ENCODE peak calls at places on chromosomes 2 and 18, in seven cellular contexts. V is neural progenitor cell; H is right cardiac atrium; Q is CD8-positive, alpha-beta T cell; L is ovary; I is psoas muscle; P is CD4-positive, CD25-positive, alpha-beta regulatory T cell. K is an unnamed sample.
A peak's percentile ranks its signal among the peaks of the same experiment; 100 is the strongest.

GRCh38 chr18:3947383-3947782 is 497.4 kb downstream of the TGIF1 start:
- DNase-seq in Q (no peak), V (no peak), H (no peak), L (no peak), P (no peak), I (no peak), K (no peak)

GRCh38 chr2:231364961-231365810 is 30.3 kb upstream of the B3GNT7 start:
- DNase-seq in L (no peak), P (no peak), I (no peak), Q (no peak), H (peak; percentile 67), V (no peak), K (peak; percentile 78)

GRCh38 chr18:63257453-63257852 is 62.1 kb downstream of the BCL2 start:
- DNase-seq in V (no peak), I (no peak), H (no peak), Q (no peak), P (no peak), L (no peak), K (no peak)

GRCh38 chr2:173271825-173272224 is 82.8 kb upstream of the CDCA7 start:
- DNase-seq in P (no peak), L (no peak), Q (no peak), I (no peak), H (no peak), V (peak; percentile 35), K (no peak)

GRCh38 chr2:98959759-98960507 is 23.9 kb upstream of the CRACDL start:
- DNase-seq in Q (no peak), P (no peak), I (no peak), H (no peak), L (no peak), V (no peak), K (no peak)

GRCh38 chr2:17752892-17753802 is 463 bp downstream of the SMC6 start:
- DNase-seq in V (peak; percentile 83), I (peak; percentile 40), L (no peak), H (no peak), P (peak; percentile 37), Q (no peak), K (peak; percentile 57)

GRCh38 chr2:225042800-225043167 is 516 bp upstream of the DOCK10 start:
- DNase-seq in V (no peak), I (no peak), Q (no peak), P (no peak), L (no peak), H (no peak), K (no peak)

GRCh38 chr2:164620873-164621760 is at the start of gene GRB14:
- DNase-seq in V (peak; percentile 72), Q (no peak), I (peak; percentile 44), P (no peak), H (peak; percentile 74), L (peak; percentile 41), K (peak; percentile 37)

GRCh38 chr2:88187038-88187676 is 17.0 kb downstream of the THNSL2 start:
- DNase-seq in L (peak; percentile 45), V (peak; percentile 91), H (peak; percentile 86), I (peak; percentile 49), Q (no peak), P (no peak), K (peak; percentile 80)

GRCh38 chr2:27194538-27195354 is 17.1 kb upstream of the ATRAID start:
- DNase-seq in V (no peak), L (no peak), P (no peak), H (no peak), Q (no peak), I (no peak), K (no peak)

GRCh38 chr2:201532686-201533304 is 81.3 kb downstream of the STRADB start:
- DNase-seq in I (no peak), L (no peak), Q (no peak), H (no peak), P (no peak), V (no peak), K (no peak)

GRCh38 chr2:164657129-164657528 is 35.8 kb upstream of the GRB14 start:
- DNase-seq in Q (no peak), I (no peak), P (no peak), L (no peak), H (no peak), V (no peak), K (no peak)

GRCh38 chr2:114011709-114012108 is 121.8 kb downstream of the ACTR3 start:
- DNase-seq in H (no peak), Q (no peak), L (no peak), P (no peak), V (no peak), I (no peak), K (no peak)

GRCh38 chr2:97911922-97912575 is 83.7 kb downstream of the TMEM131 start:
- DNase-seq in L (no peak), H (no peak), P (no peak), V (no peak), Q (no peak), I (no peak), K (peak; percentile 33)

GRCh38 chr18:23977709-23978483 is 36.7 kb upstream of the TTC39C start:
- DNase-seq in L (no peak), P (no peak), H (no peak), I (no peak), Q (no peak), V (no peak), K (no peak)

GRCh38 chr2:27627963-27628766 is 647 bp downstream of the CCDC121 start:
- DNase-seq in L (peak; percentile 15), I (no peak), V (peak; percentile 45), P (peak; percentile 3), H (no peak), Q (no peak), K (no peak)

GRCh38 chr2:217412721-217413120 is 552.9 kb upstream of the TNP1 start:
- DNase-seq in V (no peak), P (no peak), L (peak; percentile 39), H (peak; percentile 60), I (no peak), Q (no peak), K (no peak)

GRCh38 chr2:75290600-75291140 is 91.3 kb upstream of the TACR1 start:
- DNase-seq in I (no peak), H (no peak), V (peak; percentile 35), Q (no peak), L (no peak), P (no peak), K (no peak)

GRCh38 chr18:39274535-39274934 is 1708.9 kb upstream of the CELF4 start:
- DNase-seq in P (no peak), Q (no peak), V (no peak), I (no peak), H (no peak), L (no peak), K (no peak)

GRCh38 chr2:58757971-58758370 is 516.8 kb upstream of the FANCL start:
- DNase-seq in L (no peak), I (no peak), Q (no peak), V (no peak), H (no peak), P (no peak), K (no peak)

GRCh38 chr2:214649440-214650205 is 159.9 kb downstream of the BARD1 start:
- DNase-seq in H (no peak), I (no peak), Q (no peak), L (no peak), P (no peak), V (no peak), K (no peak)

GRCh38 chr2:96262306-96262705 is 3.5 kb downstream of the TMEM127 start:
- DNase-seq in I (no peak), L (no peak), H (no peak), Q (no peak), P (no peak), V (no peak), K (no peak)

GRCh38 chr2:96264086-96264485 is 1.7 kb downstream of the TMEM127 start:
- DNase-seq in Q (no peak), V (no peak), I (no peak), L (no peak), P (no peak), H (no peak), K (no peak)

GRCh38 chr2:96259497-96259921 is 6.3 kb downstream of the TMEM127 start:
- DNase-seq in V (no peak), Q (no peak), I (peak; percentile 28), H (no peak), P (no peak), L (no peak), K (peak; percentile 78)

GRCh38 chr2:96260404-96261260 is 5.2 kb downstream of the TMEM127 start:
- DNase-seq in V (peak; percentile 70), H (peak; percentile 72), L (peak; percentile 80), Q (peak; percentile 28), I (peak; percentile 61), P (no peak), K (peak; percentile 85)

GRCh38 chr2:96261328-96262003 is 4.3 kb downstream of the TMEM127 start:
- DNase-seq in P (no peak), Q (no peak), V (no peak), I (no peak), H (no peak), L (no peak), K (no peak)
- H3K4me1 ChIP-seq in P (peaks cover 60% of the 10 kb centered on the region), Q (peaks cover 69% of the 10 kb centered on the region), V (no peaks in the 10 kb centered on the region), I (peaks cover 79% of the 10 kb centered on the region), H (peaks cover 37% of the 10 kb centered on the region), L (peaks cover 26% of the 10 kb centered on the region), K (peaks cover 52% of the 10 kb centered on the region)

DNA sequence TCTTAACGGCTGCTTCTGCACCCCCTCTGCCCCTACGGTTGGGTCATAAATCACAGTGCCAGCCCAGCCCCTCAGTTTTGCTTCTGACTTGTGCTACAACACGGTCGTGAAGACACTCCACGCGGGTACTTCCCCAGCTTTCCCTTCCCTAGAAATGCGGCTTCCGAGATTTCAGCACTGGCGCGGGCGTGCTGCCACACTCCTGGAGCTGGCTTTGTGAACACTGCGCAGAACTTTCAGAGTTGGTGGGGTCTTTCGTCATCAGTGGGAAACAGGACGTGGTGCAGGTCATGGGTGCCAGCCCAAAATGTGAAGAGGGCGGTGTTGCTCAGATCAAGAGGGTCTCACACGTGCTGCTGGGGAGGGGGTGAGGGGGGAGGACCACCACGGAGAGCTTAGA is 733.0 kb upstream of the SALL3 start:
- DNase-seq in H (no peak), L (no peak), I (no peak), P (no peak), Q (no peak), V (no peak), K (no peak)
- H3K4me3 ChIP-seq in H (no peak overlapping the region), L (no peak overlapping the region), I (no peak overlapping the region), P (no peak overlapping the region), Q (no peak overlapping the region), V (no peak overlapping the region), K (no peak overlapping the region)

GRCh38 chr2:11388262-11389047 is 44.0 kb upstream of the ROCK2 start:
- DNase-seq in Q (no peak), V (no peak), L (no peak), I (no peak), H (no peak), P (no peak), K (peak; percentile 88)

GRCh38 chr2:11389048-11389413 is 44.6 kb upstream of the ROCK2 start:
- DNase-seq in Q (no peak), L (no peak), P (no peak), I (no peak), H (no peak), V (no peak), K (no peak)

GRCh38 chr2:11387100-11387390 is 42.6 kb upstream of the ROCK2 start:
- DNase-seq in I (no peak), P (no peak), L (no peak), H (no peak), V (no peak), Q (no peak), K (peak; percentile 68)

GRCh38 chr2:11385847-11386246 is 41.4 kb upstream of the ROCK2 start:
- DNase-seq in L (no peak), P (no peak), I (no peak), V (no peak), Q (no peak), H (no peak), K (no peak)

GRCh38 chr2:11387831-11388230 is 43.4 kb upstream of the ROCK2 start:
- DNase-seq in I (no peak), V (no peak), H (no peak), Q (no peak), P (no peak), L (no peak), K (peak; percentile 69)
- H3K4me1 ChIP-seq in I (peaks cover 21% of the 10 kb centered on the region), V (peaks cover 12% of the 10 kb centered on the region), H (peaks cover 9% of the 10 kb centered on the region), Q (no peaks in the 10 kb centered on the region), P (no peaks in the 10 kb centered on the region), L (peaks cover 2% of the 10 kb centered on the region), K (peaks cover 14% of the 10 kb centered on the region)

GRCh38 chr2:179429060-179429471 is 164.4 kb upstream of the SESTD1 start:
- DNase-seq in Q (no peak), H (no peak), I (no peak), P (no peak), L (no peak), V (peak; percentile 15), K (no peak)
- H3K4me3 ChIP-seq in Q (no peak overlapping the region), H (no peak overlapping the region), I (no peak overlapping the region), P (no peak overlapping the region), L (no peak overlapping the region), V (peak overlapping the region; percentile 10), K (no peak overlapping the region)

K was measured in colonic mucosa.